ENCODE peak calls at places on chromosomes 2 and 18, in seven cellular contexts. C, W, H, X, S, Y and D are unnamed samples.

GRCh38 chr2:109447251-109447661 is 166.5 kb downstream of the SEPTIN10 start:
- DNase-seq in Y (no peak), H (peak; percentile 97), X (no peak), S (no peak), W (peak; percentile 82), C (peak; percentile 16), D (peak; percentile 98)

GRCh38 chr18:62637807-62638687 is 77.3 kb upstream of the PHLPP1 start:
- DNase-seq in C (peak; percentile 38), S (peak; percentile 44), H (no peak), W (peak; percentile 44), Y (peak; percentile 66), X (peak; percentile 28), D (peak; percentile 6)

GRCh38 chr18:58596265-58596681 is 32.6 kb downstream of the ALPK2 start:
- DNase-seq in C (no peak), H (no peak), S (no peak), Y (no peak), X (no peak), W (no peak), D (no peak)

GRCh38 chr2:42969231-42970150 is 177.1 kb upstream of the HAAO start:
- DNase-seq in H (peak; percentile 94), Y (no peak), C (no peak), X (no peak), S (no peak), W (peak; percentile 99), D (peak; percentile 92)

GRCh38 chr2:65146067-65146466 is 16.2 kb upstream of the RAB1A start:
- DNase-seq in X (no peak), H (no peak), S (no peak), Y (no peak), C (no peak), W (no peak), D (no peak)

GRCh38 chr2:86675104-86675503 is 45.0 kb upstream of the RMND5A start:
- DNase-seq in C (no peak), H (no peak), X (no peak), W (no peak), S (no peak), Y (no peak), D (no peak)

GRCh38 chr18:6115710-6116109 is 220.4 kb upstream of the TMEM200C start:
- DNase-seq in C (no peak), W (no peak), H (no peak), X (no peak), S (no peak), Y (no peak), D (no peak)

GRCh38 chr2:191018663-191019119 is 4.7 kb upstream of the STAT1 start:
- DNase-seq in H (no peak), S (no peak), X (no peak), Y (no peak), W (no peak), C (no peak), D (no peak)

GRCh38 chr2:70851704-70852103 is 16.1 kb upstream of the CD207 start:
- DNase-seq in Y (no peak), H (no peak), X (no peak), C (no peak), W (peak; percentile 42), S (no peak), D (no peak)

GRCh38 chr2:194545978-194546377 is 1111.0 kb upstream of the SLC39A10 start:
- DNase-seq in C (no peak), Y (no peak), W (peak; percentile 26), H (peak; percentile 2), X (peak; percentile 4), S (peak; percentile 2), D (no peak)

GRCh38 chr2:236171213-236172201 is 3.3 kb upstream of the GBX2 start:
- DNase-seq in Y (peak; percentile 56), W (no peak), X (no peak), C (peak; percentile 60), H (no peak), S (no peak), D (no peak)

GRCh38 chr2:23624378-23624777 is 239.4 kb downstream of the KLHL29 start:
- DNase-seq in Y (peak; percentile 64), H (no peak), W (no peak), C (peak; percentile 24), S (peak; percentile 13), X (peak; percentile 28), D (no peak)

GRCh38 chr2:23621616-23622015 is 236.6 kb downstream of the KLHL29 start:
- DNase-seq in X (no peak), W (no peak), C (no peak), Y (no peak), S (no peak), H (no peak), D (no peak)

GRCh38 chr2:23622966-23623665 is 238.1 kb downstream of the KLHL29 start:
- DNase-seq in C (no peak), H (no peak), W (no peak), S (no peak), Y (no peak), X (no peak), D (no peak)

GRCh38 chr2:23620841-23621341 is 235.9 kb downstream of the KLHL29 start:
- DNase-seq in C (no peak), Y (no peak), S (no peak), H (peak; percentile 32), W (no peak), X (no peak), D (peak; percentile 55)

GRCh38 chr2:23622466-23622865 is 237.5 kb downstream of the KLHL29 start:
- DNase-seq in C (no peak), S (no peak), H (no peak), W (no peak), X (no peak), Y (no peak), D (no peak)
- H3K4me2 ChIP-seq in C (no peak overlapping the region), S (no peak overlapping the region), H (no peak overlapping the region), W (no peak overlapping the region), X (no peak overlapping the region), Y (no peak overlapping the region), D (no peak overlapping the region)

GRCh38 chr18:12312936-12313335 is 4.9 kb downstream of the TUBB6 start:
- DNase-seq in Y (no peak), S (no peak), X (no peak), W (peak; percentile 46), C (no peak), H (no peak), D (peak; percentile 30)

GRCh38 chr18:12313530-12314245 is 5.6 kb downstream of the TUBB6 start:
- DNase-seq in W (peak; percentile 51), H (no peak), C (no peak), S (no peak), Y (no peak), X (no peak), D (no peak)

GRCh38 chr18:12315911-12316310 is 7.9 kb downstream of the TUBB6 start:
- DNase-seq in S (no peak), X (no peak), Y (no peak), C (no peak), W (peak; percentile 56), H (no peak), D (no peak)

GRCh38 chr18:12315481-12315880 is 7.4 kb downstream of the TUBB6 start:
- DNase-seq in Y (no peak), H (no peak), C (no peak), X (no peak), S (no peak), W (peak; percentile 79), D (no peak)

DNA sequence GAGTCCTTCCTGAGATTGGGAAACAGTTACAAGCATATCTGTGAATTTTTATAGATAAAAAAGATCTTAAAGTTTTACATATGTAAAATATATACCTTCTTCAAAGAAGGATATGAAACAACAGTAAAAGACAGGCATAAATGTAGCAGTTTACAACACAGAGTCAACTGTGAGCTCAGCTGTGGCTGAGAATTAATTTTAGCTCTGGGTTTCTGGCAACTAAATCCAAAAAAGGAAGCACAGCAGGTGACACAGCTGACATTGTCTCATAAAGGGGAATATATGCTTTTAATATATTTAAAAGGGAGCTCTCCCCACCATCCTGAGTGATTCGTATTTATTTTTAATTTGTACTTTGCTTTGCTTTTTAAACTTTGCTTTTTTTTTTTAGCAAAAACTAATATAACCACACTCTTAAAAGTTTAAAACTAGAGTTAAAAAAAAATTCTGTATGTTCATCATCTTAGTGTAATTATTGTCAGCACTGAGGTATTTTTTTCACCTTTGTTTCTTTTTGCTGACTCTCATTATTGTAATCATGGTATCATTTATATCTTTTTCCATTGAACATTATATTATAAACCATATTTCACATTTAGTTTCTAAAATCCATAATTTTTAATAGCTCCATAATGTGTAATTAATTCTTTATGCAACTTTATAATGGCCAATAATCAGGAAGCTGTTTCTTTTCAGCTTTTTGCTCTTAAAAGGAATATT is 6.7 kb downstream of the TUBB6 start:
- DNase-seq in X (no peak), W (no peak), S (no peak), C (no peak), H (no peak), Y (no peak), D (no peak)
- H3K4me2 ChIP-seq in X (no peak overlapping the region), W (peak overlapping the region; percentile 51), S (no peak overlapping the region), C (no peak overlapping the region), H (no peak overlapping the region), Y (no peak overlapping the region), D (no peak overlapping the region)

DNA sequence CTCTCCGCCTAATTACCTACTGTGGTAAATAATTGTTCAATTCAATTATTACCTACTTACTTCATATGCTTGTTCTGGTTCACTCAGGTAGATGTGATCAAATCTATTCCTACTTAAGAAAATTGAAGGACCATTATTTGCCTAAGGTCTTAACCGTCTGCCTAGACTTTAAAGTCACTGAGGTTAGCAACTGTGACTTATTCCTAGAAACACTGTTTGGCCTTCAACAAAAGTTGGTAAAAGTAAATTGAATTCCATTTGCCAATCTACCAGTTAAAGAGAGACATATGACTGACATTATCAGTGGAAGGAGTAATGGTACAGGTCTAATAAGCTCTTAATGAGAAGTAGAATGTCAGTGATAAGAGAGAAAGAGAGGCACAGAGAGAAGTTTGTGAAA is 491.5 kb downstream of the NYAP2 start:
- DNase-seq in C (no peak), W (no peak), Y (no peak), H (no peak), X (no peak), S (no peak), D (no peak)
- H3K4me2 ChIP-seq in C (no peak overlapping the region), W (no peak overlapping the region), Y (no peak overlapping the region), H (no peak overlapping the region), X (no peak overlapping the region), S (no peak overlapping the region), D (no peak overlapping the region)

GRCh38 chr2:159064446-159065301 is 96.2 kb downstream of the TANC1 start:
- DNase-seq in C (peak; percentile 79), H (peak; percentile 77), X (peak; percentile 40), Y (no peak), W (peak; percentile 33), S (no peak), D (peak; percentile 58)
- H3K4me2 ChIP-seq in C (peak overlapping the region; percentile 72), H (no peak overlapping the region), X (no peak overlapping the region), Y (peak overlapping the region; percentile 4), W (peak overlapping the region; percentile 38), S (peak overlapping the region; percentile 47), D (peak overlapping the region; percentile 25)

GRCh38 chr2:108267117-108267516 is 21.6 kb upstream of the SULT1C2 start:
- DNase-seq in H (peak; percentile 67), X (no peak), S (no peak), W (peak; percentile 85), C (no peak), Y (no peak), D (peak; percentile 71)
- H3K4me2 ChIP-seq in H (no peak overlapping the region), X (peak overlapping the region; percentile 62), S (no peak overlapping the region), W (peak overlapping the region; percentile 56), C (no peak overlapping the region), Y (no peak overlapping the region), D (peak overlapping the region; percentile 43)

GRCh38 chr2:139721454-139721995 is 941.3 kb upstream of the NXPH2 start:
- DNase-seq in S (no peak), X (no peak), Y (peak; percentile 64), W (no peak), C (peak; percentile 38), H (no peak), D (no peak)

GRCh38 chr2:139720056-139720455 is 939.9 kb upstream of the NXPH2 start:
- DNase-seq in H (no peak), C (no peak), Y (no peak), X (no peak), W (no peak), S (no peak), D (no peak)
- H3K4me2 ChIP-seq in H (no peak overlapping the region), C (no peak overlapping the region), Y (no peak overlapping the region), X (no peak overlapping the region), W (no peak overlapping the region), S (no peak overlapping the region), D (no peak overlapping the region)